ENCODE peak calls at places on chromosomes 1 and 21, in four cellular contexts. One of them, this sample, is unnamed.

GRCh38 chr1:86201321-86201720 is 44.7 kb upstream of the COL24A1 start:
- DNase-seq in coronary artery: no peak
- DNase-seq in epithelial cell of esophagus: no peak
- DNase-seq in Peyer's patch: no peak
- DNase-seq in this sample: no peak

GRCh38 chr1:15957221-15958090 is 18.4 kb downstream of the ZBTB17 start:
- DNase-seq in Peyer's patch: no peak
- DNase-seq in epithelial cell of esophagus: no peak
- DNase-seq in coronary artery: no peak
- DNase-seq in this sample: no peak

GRCh38 chr1:96722161-96722908 is 751 bp downstream of the PTBP2 start:
- DNase-seq in coronary artery: peak
- DNase-seq in Peyer's patch: peak
- DNase-seq in epithelial cell of esophagus: peak
- DNase-seq in this sample: no peak

GRCh38 chr1:210438928-210439841 is 110.5 kb downstream of the HHAT start:
- DNase-seq in epithelial cell of esophagus: peak
- DNase-seq in coronary artery: no peak
- DNase-seq in Peyer's patch: no peak
- DNase-seq in this sample: no peak

GRCh38 chr1:43711524-43712386 is 4.4 kb downstream of the ST3GAL3 start:
- DNase-seq in coronary artery: no peak
- DNase-seq in epithelial cell of esophagus: peak
- DNase-seq in Peyer's patch: no peak
- DNase-seq in this sample: no peak

GRCh38 chr1:173996995-173997394 is 25.2 kb downstream of the RC3H1 start:
- DNase-seq in Peyer's patch: no peak
- DNase-seq in coronary artery: no peak
- DNase-seq in epithelial cell of esophagus: no peak
- DNase-seq in this sample: no peak

GRCh38 chr1:36176151-36176949 is 20.4 kb downstream of the MAP7D1 start:
- DNase-seq in Peyer's patch: no peak
- DNase-seq in epithelial cell of esophagus: no peak
- DNase-seq in coronary artery: no peak
- DNase-seq in this sample: no peak

GRCh38 chr1:47890779-47891178 is 106.4 kb downstream of the TRABD2B start:
- DNase-seq in coronary artery: no peak
- DNase-seq in Peyer's patch: no peak
- DNase-seq in epithelial cell of esophagus: no peak
- DNase-seq in this sample: no peak

GRCh38 chr21:21247441-21247840 is 249.2 kb downstream of the NCAM2 start:
- DNase-seq in Peyer's patch: no peak
- DNase-seq in epithelial cell of esophagus: no peak
- DNase-seq in coronary artery: no peak
- DNase-seq in this sample: no peak

GRCh38 chr1:3186526-3186921 is 117.5 kb downstream of the PRDM16 start:
- DNase-seq in coronary artery: peak
- DNase-seq in Peyer's patch: no peak
- DNase-seq in epithelial cell of esophagus: no peak
- DNase-seq in this sample: no peak

GRCh38 chr1:62991152-62991551 is 207.2 kb downstream of the ATG4C start:
- DNase-seq in Peyer's patch: no peak
- DNase-seq in epithelial cell of esophagus: no peak
- DNase-seq in coronary artery: no peak
- DNase-seq in this sample: no peak

GRCh38 chr1:115098979-115099692 is 9.8 kb upstream of the TSPAN2 start:
- DNase-seq in Peyer's patch: peak
- DNase-seq in coronary artery: peak
- DNase-seq in epithelial cell of esophagus: no peak
- DNase-seq in this sample: peak

GRCh38 chr1:173258484-173259264 is 51.5 kb upstream of the TNFSF4 start:
- DNase-seq in epithelial cell of esophagus: no peak
- DNase-seq in coronary artery: no peak
- DNase-seq in Peyer's patch: no peak
- DNase-seq in this sample: no peak

GRCh38 chr1:178160736-178161475 is 67.0 kb downstream of the RASAL2 start:
- DNase-seq in coronary artery: no peak
- DNase-seq in Peyer's patch: no peak
- DNase-seq in epithelial cell of esophagus: no peak
- DNase-seq in this sample: no peak

GRCh38 chr1:183778006-183778405 is 26.9 kb upstream of the RGL1 start:
- DNase-seq in epithelial cell of esophagus: no peak
- DNase-seq in Peyer's patch: no peak
- DNase-seq in coronary artery: no peak
- DNase-seq in this sample: no peak

GRCh38 chr1:201791051-201791774 is 37.7 kb upstream of the IPO9 start:
- DNase-seq in coronary artery: no peak
- DNase-seq in Peyer's patch: no peak
- DNase-seq in epithelial cell of esophagus: no peak
- DNase-seq in this sample: no peak

GRCh38 chr1:76690784-76691183 is 176.5 kb upstream of the ST6GALNAC5 start:
- DNase-seq in coronary artery: no peak
- DNase-seq in epithelial cell of esophagus: no peak
- DNase-seq in Peyer's patch: no peak
- DNase-seq in this sample: no peak

GRCh38 chr1:2284932-2285331 is 56.8 kb downstream of the SKI start:
- DNase-seq in coronary artery: no peak
- DNase-seq in Peyer's patch: no peak
- DNase-seq in epithelial cell of esophagus: no peak
- DNase-seq in this sample: no peak

GRCh38 chr1:46133181-46133658 is 791 bp upstream of the PIK3R3 start:
- DNase-seq in Peyer's patch: peak
- DNase-seq in coronary artery: no peak
- DNase-seq in epithelial cell of esophagus: no peak
- DNase-seq in this sample: no peak

GRCh38 chr1:26861286-26861701 is 1.7 kb upstream of the SFN start:
- DNase-seq in coronary artery: no peak
- DNase-seq in epithelial cell of esophagus: peak
- DNase-seq in Peyer's patch: no peak
- DNase-seq in this sample: no peak

GRCh38 chr1:151944110-151944858 is 35.0 kb upstream of the THEM4 start:
- DNase-seq in Peyer's patch: no peak
- DNase-seq in coronary artery: no peak
- DNase-seq in epithelial cell of esophagus: no peak
- DNase-seq in this sample: no peak

GRCh38 chr1:21313886-21314796 is 23.9 kb upstream of the ECE1 start:
- DNase-seq in epithelial cell of esophagus: no peak
- DNase-seq in Peyer's patch: no peak
- DNase-seq in coronary artery: no peak
- DNase-seq in this sample: no peak

GRCh38 chr1:220884109-220884980 is 5.1 kb downstream of the HLX start:
- DNase-seq in Peyer's patch: no peak
- DNase-seq in epithelial cell of esophagus: peak
- DNase-seq in coronary artery: no peak
- DNase-seq in this sample: no peak

GRCh38 chr1:112677501-112677900 is 3.0 kb downstream of the MOV10 start:
- DNase-seq in epithelial cell of esophagus: no peak
- DNase-seq in coronary artery: no peak
- DNase-seq in Peyer's patch: no peak
- DNase-seq in this sample: no peak

GRCh38 chr1:206466840-206467649 is 3.2 kb upstream of the IKBKE start:
- DNase-seq in epithelial cell of esophagus: no peak
- DNase-seq in Peyer's patch: peak
- DNase-seq in coronary artery: no peak
- DNase-seq in this sample: no peak

GRCh38 chr1:228668553-228669400 is 66.5 kb upstream of the RHOU start:
- DNase-seq in Peyer's patch: no peak
- DNase-seq in epithelial cell of esophagus: peak
- DNase-seq in coronary artery: peak
- DNase-seq in this sample: no peak

GRCh38 chr1:246482780-246483179 is 24.3 kb downstream of the SMYD3 start:
- DNase-seq in epithelial cell of esophagus: no peak
- DNase-seq in Peyer's patch: no peak
- DNase-seq in coronary artery: no peak
- DNase-seq in this sample: no peak

GRCh38 chr1:205066221-205066818 is 17.9 kb downstream of the TMEM81 start:
- DNase-seq in epithelial cell of esophagus: no peak
- DNase-seq in Peyer's patch: no peak
- DNase-seq in coronary artery: peak
- DNase-seq in this sample: no peak

GRCh38 chr1:26401891-26402290 is 8.7 kb upstream of the LIN28A start:
- DNase-seq in coronary artery: no peak
- DNase-seq in epithelial cell of esophagus: peak
- DNase-seq in Peyer's patch: no peak
- DNase-seq in this sample: no peak

GRCh38 chr1:21468597-21468996 is 28.7 kb downstream of the NBPF3 start:
- DNase-seq in coronary artery: no peak
- DNase-seq in epithelial cell of esophagus: peak
- DNase-seq in Peyer's patch: no peak
- DNase-seq in this sample: no peak

GRCh38 chr1:155499953-155500621 is 62.5 kb downstream of the ASH1L start:
- DNase-seq in Peyer's patch: no peak
- DNase-seq in epithelial cell of esophagus: peak
- DNase-seq in coronary artery: no peak
- DNase-seq in this sample: no peak

GRCh38 chr1:42423621-42424200 is 32.1 kb downstream of the ZMYND12 start:
- DNase-seq in coronary artery: no peak
- DNase-seq in Peyer's patch: no peak
- DNase-seq in epithelial cell of esophagus: no peak
- DNase-seq in this sample: no peak

GRCh38 chr1:53047737-53048344 is 14.2 kb upstream of the PODN start:
- DNase-seq in epithelial cell of esophagus: peak
- DNase-seq in Peyer's patch: no peak
- DNase-seq in coronary artery: no peak
- DNase-seq in this sample: no peak

DNA sequence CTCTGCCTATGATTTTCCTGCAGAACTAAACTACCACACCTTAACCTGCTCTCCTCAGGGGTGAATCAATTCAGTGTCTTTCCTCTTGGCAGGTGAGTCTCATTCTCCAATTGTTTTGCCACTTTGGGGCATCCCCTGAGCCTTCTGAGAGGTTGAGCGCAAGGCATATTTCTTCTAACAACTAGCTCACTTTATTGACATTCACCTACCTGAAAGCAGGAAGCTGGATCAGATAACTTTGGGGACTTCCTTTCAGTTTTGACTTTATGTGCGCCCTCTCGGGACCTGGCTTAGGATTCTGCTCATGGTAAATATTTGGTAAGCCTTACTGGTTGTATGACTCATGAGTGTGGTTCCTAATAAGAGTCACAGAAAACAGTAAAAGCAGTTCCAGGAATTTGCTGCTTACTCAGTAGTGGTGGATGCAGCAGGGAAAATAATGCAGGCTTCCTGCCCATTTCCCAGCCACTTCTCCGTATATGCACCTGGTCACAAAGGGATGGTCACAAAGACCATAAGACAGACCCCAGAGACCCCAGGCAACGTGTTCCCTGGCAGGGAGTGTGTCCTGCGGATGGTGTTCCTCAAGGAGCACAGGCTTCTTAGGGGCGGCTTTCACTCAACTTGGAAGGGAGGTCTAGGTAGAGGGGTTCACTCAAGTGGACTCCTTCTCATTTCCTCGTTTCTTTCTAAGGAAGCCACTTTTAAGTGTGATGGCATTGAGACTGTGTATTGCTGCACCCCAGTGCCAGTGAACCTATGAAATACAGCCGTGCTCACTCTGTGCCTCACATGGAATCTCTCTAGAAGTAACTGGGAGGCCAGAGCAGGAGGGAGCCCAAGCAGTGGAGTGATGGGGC is 22.0 kb upstream of the BATF3 start:
- DNase-seq in epithelial cell of esophagus: peak
- DNase-seq in coronary artery: no peak
- DNase-seq in Peyer's patch: no peak
- DNase-seq in this sample: no peak
- TF ChIP-seq CTCF in epithelial cell of esophagus: no peak
- TF ChIP-seq CTCF in coronary artery: no peak
- TF ChIP-seq CTCF in Peyer's patch: no peak
- TF ChIP-seq CTCF in this sample: no peak

GRCh38 chr1:198212675-198213074 is 55.9 kb downstream of the NEK7 start:
- DNase-seq in Peyer's patch: no peak
- DNase-seq in epithelial cell of esophagus: peak
- DNase-seq in coronary artery: no peak
- DNase-seq in this sample: no peak
- TF ChIP-seq CTCF in Peyer's patch: no peak
- TF ChIP-seq CTCF in epithelial cell of esophagus: no peak
- TF ChIP-seq CTCF in coronary artery: no peak
- TF ChIP-seq CTCF in this sample: no peak

GRCh38 chr1:34762474-34763141 is 3.1 kb downstream of the GJB4 start:
- DNase-seq in epithelial cell of esophagus: peak
- DNase-seq in coronary artery: no peak
- DNase-seq in Peyer's patch: no peak
- DNase-seq in this sample: no peak

GRCh38 chr1:34759472-34760357 is at the start of gene GJB4:
- DNase-seq in epithelial cell of esophagus: peak
- DNase-seq in Peyer's patch: no peak
- DNase-seq in coronary artery: no peak
- DNase-seq in this sample: no peak

GRCh38 chr1:34763142-34763781 is 3.7 kb downstream of the GJB4 start:
- DNase-seq in coronary artery: no peak
- DNase-seq in Peyer's patch: no peak
- DNase-seq in epithelial cell of esophagus: peak
- DNase-seq in this sample: no peak

GRCh38 chr1:34761776-34762307 is 2.3 kb downstream of the GJB4 start:
- DNase-seq in epithelial cell of esophagus: no peak
- DNase-seq in coronary artery: no peak
- DNase-seq in Peyer's patch: no peak
- DNase-seq in this sample: no peak

DNA sequence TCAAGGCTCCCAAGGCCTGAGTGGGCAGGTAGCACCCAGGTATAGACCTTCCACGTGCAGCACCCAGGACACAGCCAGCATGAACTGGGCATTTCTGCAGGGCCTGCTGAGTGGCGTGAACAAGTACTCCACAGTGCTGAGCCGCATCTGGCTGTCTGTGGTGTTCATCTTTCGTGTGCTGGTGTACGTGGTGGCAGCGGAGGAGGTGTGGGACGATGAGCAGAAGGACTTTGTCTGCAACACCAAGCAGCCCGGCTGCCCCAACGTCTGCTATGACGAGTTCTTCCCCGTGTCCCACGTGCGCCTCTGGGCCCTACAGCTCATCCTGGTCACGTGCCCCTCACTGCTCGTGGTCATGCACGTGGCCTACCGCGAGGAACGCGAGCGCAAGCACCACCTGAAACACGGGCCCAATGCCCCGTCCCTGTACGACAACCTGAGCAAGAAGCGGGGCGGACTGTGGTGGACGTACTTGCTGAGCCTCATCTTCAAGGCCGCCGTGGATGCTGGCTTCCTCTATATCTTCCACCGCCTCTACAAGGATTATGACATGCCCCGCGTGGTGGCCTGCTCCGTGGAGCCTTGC is 1.7 kb downstream of the GJB4 start:
- DNase-seq in epithelial cell of esophagus: no peak
- DNase-seq in coronary artery: no peak
- DNase-seq in Peyer's patch: no peak
- DNase-seq in this sample: no peak
- TF ChIP-seq CTCF in epithelial cell of esophagus: no peak
- TF ChIP-seq CTCF in coronary artery: no peak
- TF ChIP-seq CTCF in Peyer's patch: no peak
- TF ChIP-seq CTCF in this sample: no peak

GRCh38 chr1:157104598-157105293 is 5.1 kb upstream of the ETV3L start:
- DNase-seq in coronary artery: no peak
- DNase-seq in Peyer's patch: no peak
- DNase-seq in epithelial cell of esophagus: peak
- DNase-seq in this sample: no peak
- TF ChIP-seq CTCF in coronary artery: no peak
- TF ChIP-seq CTCF in Peyer's patch: no peak
- TF ChIP-seq CTCF in epithelial cell of esophagus: no peak
- TF ChIP-seq CTCF in this sample: no peak

GRCh38 chr1:84141177-84142003 is 2.7 kb upstream of the PRKACB start:
- DNase-seq in Peyer's patch: no peak
- DNase-seq in coronary artery: no peak
- DNase-seq in epithelial cell of esophagus: peak
- DNase-seq in this sample: no peak
- TF ChIP-seq CTCF in Peyer's patch: no peak
- TF ChIP-seq CTCF in coronary artery: no peak
- TF ChIP-seq CTCF in epithelial cell of esophagus: peak
- TF ChIP-seq CTCF in this sample: peak

This sample was measured in natural killer cell.